ENCODE peak calls at places on chromosome 13, in six cellular contexts. O, R, W, U, M and K are unnamed samples.

GRCh38 chr13:110349239-110349638 is 42.2 kb downstream of the COL4A2 start:
- DNase-seq in O (no peak), R (no peak), W (no peak), U (no peak), M (no peak), K (no peak)

GRCh38 chr13:50085063-50085462 is 69.8 kb downstream of the KCNRG start:
- DNase-seq in O (no peak), R (peak), W (no peak), U (no peak), M (no peak), K (peak)

GRCh38 chr13:40059540-40060232 is 404.2 kb downstream of the COG6 start:
- DNase-seq in O (no peak), R (peak), W (no peak), U (no peak), M (no peak), K (peak)

GRCh38 chr13:41059466-41059865 is 1.8 kb upstream of the WBP4 start:
- DNase-seq in O (no peak), R (no peak), W (no peak), U (peak), M (no peak), K (no peak)

GRCh38 chr13:27406178-27406939 is 18.1 kb upstream of the GTF3A start:
- DNase-seq in O (no peak), R (peak), W (peak), U (peak), M (no peak), K (peak)

GRCh38 chr13:30735025-30735967 is at the start of gene ALOX5AP:
- DNase-seq in O (no peak), R (no peak), W (peak), U (no peak), M (no peak), K (no peak)

GRCh38 chr13:36088001-36088400 is 43.2 kb downstream of the DCLK1 start:
- DNase-seq in O (no peak), R (no peak), W (no peak), U (no peak), M (no peak), K (peak)

GRCh38 chr13:100542546-100543156 is 45.9 kb downstream of the GGACT start:
- DNase-seq in O (no peak), R (peak), W (peak), U (peak), M (no peak), K (peak)

GRCh38 chr13:91126806-91127205 is 220.7 kb upstream of the MIR17HG start:
- DNase-seq in O (no peak), R (no peak), W (no peak), U (no peak), M (no peak), K (peak)

GRCh38 chr13:49240017-49240416 is 7.7 kb upstream of the CDADC1 start:
- DNase-seq in O (no peak), R (peak), W (no peak), U (no peak), M (no peak), K (peak)

GRCh38 chr13:88627071-88627470 is 955.9 kb downstream of the SLITRK5 start:
- DNase-seq in O (no peak), R (no peak), W (no peak), U (no peak), M (no peak), K (peak)

GRCh38 chr13:102392810-102393209 is 9.0 kb downstream of the FGF14 start:
- DNase-seq in O (no peak), R (no peak), W (no peak), U (no peak), M (no peak), K (peak)

GRCh38 chr13:95246292-95247082 is 54.8 kb downstream of the ABCC4 start:
- DNase-seq in O (no peak), R (no peak), W (no peak), U (peak), M (no peak), K (peak)